ENCODE peak calls at places on chromosomes 16 and 17, in seven cellular contexts. S is fibroblast of mammary gland, M is gastrocnemius medialis, Z is cardiac fibroblast, A is HFF-Myc, F is fibroblast of lung, V is cardiac muscle cell. N is an unnamed sample.

GRCh38 chr16:86078121-86078600 is 179.2 kb downstream of the IRF8 start:
- DNase-seq in S (peak), M (no peak), Z (peak), A (no peak), F (peak), V (no peak), N (no peak)

GRCh38 chr17:81665205-81666091 is 957 bp downstream of the OXLD1 start:
- DNase-seq in S (peak), M (no peak), Z (peak), A (no peak), F (peak), V (no peak), N (no peak)

GRCh38 chr17:15973016-15973415 is 26.5 kb downstream of the ZSWIM7 start:
- DNase-seq in S (no peak), M (no peak), Z (no peak), A (no peak), F (no peak), V (no peak), N (no peak)

GRCh38 chr16:87054856-87055255 is 262.3 kb downstream of the C16orf95 start:
- DNase-seq in S (no peak), M (no peak), Z (no peak), A (no peak), F (no peak), V (no peak), N (no peak)

GRCh38 chr16:54540525-54541180 is 254.1 kb upstream of the IRX3 start:
- DNase-seq in S (no peak), M (no peak), Z (no peak), A (no peak), F (no peak), V (no peak), N (no peak)

GRCh38 chr16:84091460-84091859 is 25.3 kb downstream of the MBTPS1 start:
- DNase-seq in S (no peak), M (no peak), Z (no peak), A (no peak), F (no peak), V (no peak), N (no peak)

GRCh38 chr17:30234296-30234695 is 1.2 kb downstream of the SLC6A4 start:
- DNase-seq in S (no peak), M (no peak), Z (no peak), A (no peak), F (no peak), V (no peak), N (no peak)

GRCh38 chr17:40417258-40417608 is 463 bp downstream of the TOP2A start:
- DNase-seq in S (no peak), M (no peak), Z (no peak), A (no peak), F (no peak), V (peak), N (no peak)

GRCh38 chr16:87057291-87057881 is 259.8 kb downstream of the C16orf95 start:
- DNase-seq in S (peak), M (no peak), Z (no peak), A (no peak), F (peak), V (no peak), N (no peak)

GRCh38 chr16:20334396-20334795 is 7.1 kb upstream of the GP2 start:
- DNase-seq in S (no peak), M (no peak), Z (no peak), A (no peak), F (no peak), V (no peak), N (no peak)

GRCh38 chr17:68955181-68955841 is at the start of gene ABCA8:
- DNase-seq in S (peak), M (no peak), Z (peak), A (peak), F (peak), V (peak), N (no peak)

GRCh38 chr16:69476920-69477418 is 52.5 kb downstream of the CYB5B start:
- DNase-seq in S (peak), M (no peak), Z (peak), A (peak), F (peak), V (no peak), N (no peak)

GRCh38 chr16:25501530-25502255 is 190.1 kb upstream of the HS3ST4 start:
- DNase-seq in S (no peak), M (no peak), Z (no peak), A (no peak), F (no peak), V (peak), N (no peak)

GRCh38 chr16:28179354-28179753 is 32.4 kb downstream of the XPO6 start:
- DNase-seq in S (no peak), M (no peak), Z (no peak), A (no peak), F (no peak), V (no peak), N (no peak)

GRCh38 chr17:74924250-74924948 is at the start of gene OTOP2:
- DNase-seq in S (no peak), M (peak), Z (no peak), A (no peak), F (no peak), V (no peak), N (no peak)

GRCh38 chr17:76054112-76054476 is 18.2 kb downstream of the SRP68 start:
- DNase-seq in S (peak), M (no peak), Z (no peak), A (no peak), F (peak), V (no peak), N (no peak)

GRCh38 chr16:2967721-2968161 is 1.4 kb upstream of the PAQR4 start:
- DNase-seq in S (no peak), M (no peak), Z (no peak), A (no peak), F (no peak), V (no peak), N (no peak)

GRCh38 chr17:17819111-17819510 is 17.7 kb downstream of the SREBF1 start:
- DNase-seq in S (no peak), M (no peak), Z (no peak), A (no peak), F (no peak), V (no peak), N (no peak)

GRCh38 chr17:39271546-39271945 is 45.8 kb upstream of the STAC2 start:
- DNase-seq in S (peak), M (no peak), Z (peak), A (no peak), F (peak), V (no peak), N (no peak)

GRCh38 chr16:2426941-2427361 is 2.3 kb upstream of the CCNF start:
- DNase-seq in S (no peak), M (no peak), Z (no peak), A (no peak), F (no peak), V (no peak), N (no peak)

GRCh38 chr17:75010683-75011406 is 1.6 kb upstream of the MRPL58 start:
- DNase-seq in S (peak), M (peak), Z (peak), A (no peak), F (no peak), V (no peak), N (peak)

GRCh38 chr17:28491286-28491685 is 14.9 kb upstream of the FOXN1 start:
- DNase-seq in S (no peak), M (no peak), Z (no peak), A (no peak), F (no peak), V (no peak), N (no peak)

GRCh38 chr16:11725457-11725856 is 17.2 kb downstream of the TXNDC11 start:
- DNase-seq in S (no peak), M (no peak), Z (no peak), A (no peak), F (no peak), V (no peak), N (no peak)

GRCh38 chr17:45936610-45937009 is 42.3 kb downstream of the MAPT start:
- DNase-seq in S (no peak), M (peak), Z (no peak), A (no peak), F (no peak), V (no peak), N (no peak)

GRCh38 chr17:37194208-37194607 is 181.6 kb upstream of the C17orf78 start:
- DNase-seq in S (no peak), M (no peak), Z (no peak), A (no peak), F (no peak), V (no peak), N (no peak)

GRCh38 chr16:19393226-19394074 is 24.2 kb upstream of the TMC5 start:
- DNase-seq in S (peak), M (no peak), Z (peak), A (no peak), F (peak), V (no peak), N (peak)

GRCh38 chr16:17130733-17131132 is 340.0 kb downstream of the XYLT1 start:
- DNase-seq in S (no peak), M (no peak), Z (no peak), A (no peak), F (no peak), V (no peak), N (no peak)

GRCh38 chr16:17131351-17131750 is 339.4 kb downstream of the XYLT1 start:
- DNase-seq in S (no peak), M (no peak), Z (no peak), A (no peak), F (no peak), V (no peak), N (no peak)

GRCh38 chr16:17129971-17130370 is 340.8 kb downstream of the XYLT1 start:
- DNase-seq in S (no peak), M (no peak), Z (no peak), A (no peak), F (no peak), V (no peak), N (no peak)

GRCh38 chr16:17125671-17126070 is 345.1 kb downstream of the XYLT1 start:
- DNase-seq in S (peak), M (no peak), Z (no peak), A (no peak), F (no peak), V (no peak), N (no peak)
- TF ChIP-seq CTCF in S (no peak), M (no peak), Z (no peak), A (no peak), F (no peak), V (no peak), N (no peak)

GRCh38 chr16:58152246-58152868 is 23.2 kb upstream of the CFAP20 start:
- DNase-seq in S (no peak), M (no peak), Z (no peak), A (no peak), F (no peak), V (no peak), N (peak)
- H3K4me3 ChIP-seq in S (no peak), M (no peak), Z (no peak), A (no peak), F (no peak), V (no peak), N (no peak)

DNA sequence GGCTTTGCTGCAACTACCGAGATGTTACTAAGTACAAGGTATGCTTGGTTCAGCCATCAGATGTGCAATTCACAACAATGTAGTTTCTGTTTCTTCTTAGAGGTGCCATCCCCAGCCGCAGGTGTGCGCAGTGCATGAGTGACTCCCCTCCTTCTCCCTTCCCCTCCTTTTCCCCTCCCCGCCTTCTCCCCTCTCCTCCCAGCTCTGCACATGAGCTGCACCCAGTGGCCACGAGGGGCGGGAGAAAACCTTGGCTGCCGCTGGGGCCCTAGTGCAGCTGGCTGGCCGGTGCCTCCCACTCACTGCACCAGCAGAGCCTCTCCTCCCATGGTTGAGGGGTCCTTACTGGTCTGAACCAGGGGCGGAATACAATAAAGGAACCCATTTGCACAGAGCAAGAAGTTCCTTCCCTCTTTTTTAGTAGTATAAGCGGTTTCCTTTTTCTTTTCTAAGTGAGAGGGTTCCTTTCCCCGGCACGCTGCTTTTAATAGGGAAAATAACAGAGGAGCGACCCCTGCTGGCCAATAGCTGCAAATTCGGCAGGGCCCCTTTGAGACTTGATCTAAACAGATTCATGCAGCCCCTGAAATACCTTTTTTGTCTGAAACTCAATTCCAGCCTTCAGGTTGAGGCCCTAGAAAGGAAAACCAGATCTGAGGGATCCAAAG is 7.8 kb upstream of the CCL15 start:
- DNase-seq in S (peak), M (no peak), Z (peak), A (no peak), F (peak), V (no peak), N (no peak)
- TF ChIP-seq CTCF in S (peak), M (no peak), Z (peak), A (peak), F (peak), V (peak), N (peak)

GRCh38 chr16:48246066-48246465 is 1.3 kb downstream of the ABCC11 start:
- DNase-seq in S (peak), M (no peak), Z (peak), A (no peak), F (peak), V (no peak), N (no peak)

GRCh38 chr16:48244863-48245195 is 729 bp downstream of the LONP2 start:
- DNase-seq in S (no peak), M (no peak), Z (no peak), A (no peak), F (no peak), V (no peak), N (no peak)

GRCh38 chr16:48250520-48251278 is 3.4 kb upstream of the ABCC11 start:
- DNase-seq in S (no peak), M (no peak), Z (no peak), A (no peak), F (no peak), V (no peak), N (no peak)

GRCh38 chr16:48244080-48244862 is at the start of gene LONP2:
- DNase-seq in S (peak), M (peak), Z (peak), A (peak), F (peak), V (peak), N (peak)

GRCh38 chr16:48247311-48247710 is at the start of gene ABCC11:
- DNase-seq in S (no peak), M (no peak), Z (no peak), A (no peak), F (no peak), V (no peak), N (no peak)
- H3K4me3 ChIP-seq in S (no peak), M (no peak), Z (no peak), A (no peak), F (no peak), V (no peak), N (no peak)

GRCh38 chr17:48559609-48560451 is 14.9 kb upstream of the HOXB2 start:
- DNase-seq in S (no peak), M (no peak), Z (no peak), A (no peak), F (peak), V (no peak), N (no peak)
- TF ChIP-seq CTCF in S (no peak), M (no peak), Z (no peak), A (no peak), F (no peak), V (no peak), N (no peak)

GRCh38 chr17:63840591-63841349 is 1.7 kb downstream of the SMARCD2 start:
- DNase-seq in S (peak), M (peak), Z (peak), A (peak), F (peak), V (no peak), N (no peak)
- H3K4me3 ChIP-seq in S (peak), M (peak), Z (peak), A (peak), F (peak), V (peak), N (peak)

GRCh38 chr17:31517524-31517923 is 126.0 kb downstream of the RAB11FIP4 start:
- DNase-seq in S (no peak), M (no peak), Z (no peak), A (no peak), F (no peak), V (peak), N (no peak)
- TF ChIP-seq CTCF in S (peak), M (peak), Z (no peak), A (peak), F (peak), V (peak), N (peak)

DNA sequence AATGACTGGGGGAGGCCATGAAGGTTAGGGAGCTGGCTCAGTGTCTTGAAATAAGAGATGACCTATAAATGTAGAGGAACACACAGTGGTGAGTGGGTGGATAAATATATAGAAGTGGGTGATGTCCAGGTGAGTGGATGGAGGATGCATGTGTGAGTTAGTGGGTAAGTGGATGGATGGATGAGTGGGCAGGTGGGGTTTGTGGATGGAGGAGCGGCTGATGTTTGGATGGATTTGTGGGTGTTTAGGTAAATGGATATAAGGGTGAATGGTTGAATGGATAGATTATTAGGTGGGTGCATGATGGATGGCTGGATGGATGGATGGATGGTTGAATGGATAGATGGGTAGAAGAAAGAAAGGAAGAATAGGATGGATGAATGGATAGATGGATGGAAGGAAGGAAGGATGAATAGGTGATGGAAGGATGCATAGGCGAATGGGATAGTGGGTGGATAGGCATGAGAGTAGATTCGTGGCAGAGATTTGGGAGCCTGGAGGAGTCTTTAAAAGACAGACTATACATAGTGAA is 19.1 kb upstream of the TAC4 start:
- DNase-seq in S (no peak), M (no peak), Z (no peak), A (no peak), F (no peak), V (no peak), N (no peak)
- H3K4me3 ChIP-seq in S (no peak), M (no peak), Z (no peak), A (no peak), F (no peak), V (no peak), N (no peak)

N was measured in retinal pigment epithelial cell.